ENCODE peak calls at places on chromosomes 7 and 10, in six cellular contexts. One of them, this sample, is unnamed.

GRCh38 chr10:128721851-128722250 is 595.6 kb upstream of the MKI67 start:
- DNase-seq in GM19239: no peak
- DNase-seq in neural crest cell: no peak
- DNase-seq in RCC 7860: no peak
- DNase-seq in endothelial cell: no peak
- DNase-seq in activated naive CD8-positive, alpha-beta T cell treated with anti-CD3 and anti-CD28 coated beads for 36 hours: no peak
- DNase-seq in this sample: no peak

GRCh38 chr10:129883637-129884389 is 80.3 kb downstream of the EBF3 start:
- DNase-seq in GM19239: no peak
- DNase-seq in neural crest cell: no peak
- DNase-seq in RCC 7860: no peak
- DNase-seq in endothelial cell: no peak
- DNase-seq in activated naive CD8-positive, alpha-beta T cell treated with anti-CD3 and anti-CD28 coated beads for 36 hours: no peak
- DNase-seq in this sample: no peak

GRCh38 chr10:3395041-3395440 is 222.5 kb upstream of the PITRM1 start:
- DNase-seq in GM19239: no peak
- DNase-seq in neural crest cell: no peak
- DNase-seq in RCC 7860: peak
- DNase-seq in endothelial cell: no peak
- DNase-seq in activated naive CD8-positive, alpha-beta T cell treated with anti-CD3 and anti-CD28 coated beads for 36 hours: no peak
- DNase-seq in this sample: no peak

GRCh38 chr10:17216217-17216900 is 11.7 kb upstream of the VIM start:
- DNase-seq in GM19239: no peak
- DNase-seq in neural crest cell: no peak
- DNase-seq in RCC 7860: peak
- DNase-seq in endothelial cell: no peak
- DNase-seq in activated naive CD8-positive, alpha-beta T cell treated with anti-CD3 and anti-CD28 coated beads for 36 hours: peak
- DNase-seq in this sample: peak

GRCh38 chr10:70260259-70260658 is 23.5 kb downstream of the NPFFR1 start:
- DNase-seq in GM19239: no peak
- DNase-seq in neural crest cell: no peak
- DNase-seq in RCC 7860: no peak
- DNase-seq in endothelial cell: no peak
- DNase-seq in activated naive CD8-positive, alpha-beta T cell treated with anti-CD3 and anti-CD28 coated beads for 36 hours: no peak
- DNase-seq in this sample: no peak

GRCh38 chr10:103800789-103801540 is 54.4 kb downstream of the SH3PXD2A start:
- DNase-seq in GM19239: peak
- DNase-seq in neural crest cell: peak
- DNase-seq in RCC 7860: no peak
- DNase-seq in endothelial cell: no peak
- DNase-seq in activated naive CD8-positive, alpha-beta T cell treated with anti-CD3 and anti-CD28 coated beads for 36 hours: peak
- DNase-seq in this sample: peak

GRCh38 chr10:133140417-133141143 is 19.4 kb upstream of the KNDC1 start:
- DNase-seq in GM19239: no peak
- DNase-seq in neural crest cell: no peak
- DNase-seq in RCC 7860: no peak
- DNase-seq in endothelial cell: no peak
- DNase-seq in activated naive CD8-positive, alpha-beta T cell treated with anti-CD3 and anti-CD28 coated beads for 36 hours: no peak
- DNase-seq in this sample: no peak

GRCh38 chr7:1823376-1824150 is 153.5 kb downstream of the ELFN1 start:
- DNase-seq in GM19239: no peak
- DNase-seq in neural crest cell: no peak
- DNase-seq in RCC 7860: no peak
- DNase-seq in endothelial cell: no peak
- DNase-seq in activated naive CD8-positive, alpha-beta T cell treated with anti-CD3 and anti-CD28 coated beads for 36 hours: no peak
- DNase-seq in this sample: no peak

GRCh38 chr10:132143162-132143561 is 43.6 kb upstream of the DPYSL4 start:
- DNase-seq in GM19239: no peak
- DNase-seq in neural crest cell: no peak
- DNase-seq in RCC 7860: no peak
- DNase-seq in endothelial cell: peak
- DNase-seq in activated naive CD8-positive, alpha-beta T cell treated with anti-CD3 and anti-CD28 coated beads for 36 hours: no peak
- DNase-seq in this sample: no peak

GRCh38 chr10:79268717-79269116 is 78.6 kb upstream of the PPIF start:
- DNase-seq in GM19239: no peak
- DNase-seq in neural crest cell: no peak
- DNase-seq in RCC 7860: no peak
- DNase-seq in endothelial cell: no peak
- DNase-seq in activated naive CD8-positive, alpha-beta T cell treated with anti-CD3 and anti-CD28 coated beads for 36 hours: no peak
- DNase-seq in this sample: no peak

GRCh38 chr10:69748621-69749020 is 53.1 kb upstream of the COL13A1 start:
- DNase-seq in GM19239: no peak
- DNase-seq in neural crest cell: no peak
- DNase-seq in RCC 7860: no peak
- DNase-seq in endothelial cell: no peak
- DNase-seq in activated naive CD8-positive, alpha-beta T cell treated with anti-CD3 and anti-CD28 coated beads for 36 hours: no peak
- DNase-seq in this sample: no peak

GRCh38 chr7:9776900-9777299 is 1196.8 kb upstream of the PHF14 start:
- DNase-seq in GM19239: no peak
- DNase-seq in neural crest cell: no peak
- DNase-seq in RCC 7860: no peak
- DNase-seq in endothelial cell: peak
- DNase-seq in activated naive CD8-positive, alpha-beta T cell treated with anti-CD3 and anti-CD28 coated beads for 36 hours: no peak
- DNase-seq in this sample: no peak

GRCh38 chr7:107891619-107892366 is 810 bp downstream of the DLD start:
- DNase-seq in GM19239: no peak
- DNase-seq in neural crest cell: no peak
- DNase-seq in RCC 7860: peak
- DNase-seq in endothelial cell: no peak
- DNase-seq in activated naive CD8-positive, alpha-beta T cell treated with anti-CD3 and anti-CD28 coated beads for 36 hours: no peak
- DNase-seq in this sample: no peak

This sample was measured in GM20000.